ENCODE peak calls at places on chromosomes 7 and 10, in nine cellular contexts. F is neural progenitor cell, A is astrocyte, Q is mammary epithelial cell, S is HCT116, P is GM23338, R is PC-3, G is H1, E is endothelial cell of umbilical vein. J is an unnamed sample.
A peak's percentile ranks its signal among the peaks of the same experiment; 100 is the strongest.

GRCh38 chr10:12050528-12050927 is 7.9 kb upstream of the UPF2 start:
- DNase-seq in F (no peak), A (no peak), Q (no peak), S (no peak), P (no peak), R (no peak), G (no peak), E (no peak), J (no peak)

GRCh38 chr10:71746344-71747037 is 26.8 kb downstream of the VSIR start:
- DNase-seq in F (peak; percentile 45), A (no peak), Q (no peak), S (no peak), P (peak; percentile 53), R (no peak), G (no peak), E (peak; percentile 16), J (no peak)

GRCh38 chr10:101986277-101986971 is 69.5 kb downstream of the ARMH3 start:
- DNase-seq in F (no peak), A (no peak), Q (no peak), S (no peak), P (no peak), R (no peak), G (no peak), E (peak; percentile 47), J (no peak)

GRCh38 chr10:101720606-101721230 is 25.7 kb upstream of the FBXW4 start:
- DNase-seq in F (no peak), A (no peak), Q (no peak), S (no peak), P (no peak), R (no peak), G (no peak), E (no peak), J (no peak)

GRCh38 chr10:124701435-124701834 is 42.7 kb downstream of the FAM53B start:
- DNase-seq in F (no peak), A (peak; percentile 54), Q (no peak), S (no peak), P (no peak), R (no peak), G (no peak), E (peak; percentile 96), J (no peak)

GRCh38 chr10:30586828-30587227 is 42.7 kb downstream of the LYZL2 start:
- DNase-seq in F (no peak), A (no peak), Q (no peak), S (no peak), P (no peak), R (no peak), G (no peak), E (no peak), J (no peak)

GRCh38 chr7:28481131-28481926 is 69.0 kb downstream of the CREB5 start:
- DNase-seq in F (peak; percentile 59), A (peak; percentile 67), Q (no peak), S (no peak), P (peak; percentile 31), R (no peak), G (no peak), E (peak; percentile 29), J (peak; percentile 14)

GRCh38 chr10:36448760-36449681 is 676.4 kb upstream of the ANKRD30A start:
- DNase-seq in F (peak; percentile 33), A (no peak), Q (no peak), S (no peak), P (peak; percentile 83), R (no peak), G (no peak), E (peak; percentile 73), J (peak; percentile 88)

GRCh38 chr7:43516581-43517342 is 66.1 kb upstream of the STK17A start:
- DNase-seq in F (no peak), A (peak; percentile 62), Q (peak; percentile 89), S (no peak), P (no peak), R (peak; percentile 73), G (no peak), E (no peak), J (no peak)

GRCh38 chr10:43957267-43958070 is 308.8 kb upstream of the ZNF32 start:
- DNase-seq in F (no peak), A (no peak), Q (no peak), S (no peak), P (no peak), R (no peak), G (no peak), E (no peak), J (no peak)

GRCh38 chr10:72523062-72523461 is 102.8 kb downstream of the MICU1 start:
- DNase-seq in F (no peak), A (no peak), Q (no peak), S (no peak), P (no peak), R (no peak), G (no peak), E (no peak), J (no peak)

GRCh38 chr7:136293272-136293671 is 316.1 kb upstream of the MTPN start:
- DNase-seq in F (no peak), A (no peak), Q (no peak), S (no peak), P (no peak), R (no peak), G (no peak), E (no peak), J (no peak)

GRCh38 chr10:71812913-71813590 is 38.0 kb downstream of the PSAP start:
- DNase-seq in F (no peak), A (no peak), Q (no peak), S (no peak), P (no peak), R (no peak), G (no peak), E (no peak), J (no peak)

GRCh38 chr7:150631084-150631824 is 931 bp downstream of the GIMAP6 start:
- DNase-seq in F (no peak), A (no peak), Q (no peak), S (no peak), P (no peak), R (no peak), G (no peak), E (no peak), J (no peak)

GRCh38 chr10:87558333-87558732 is 53.6 kb downstream of the MINPP1 start:
- DNase-seq in F (no peak), A (no peak), Q (no peak), S (no peak), P (no peak), R (no peak), G (no peak), E (no peak), J (no peak)

GRCh38 chr7:94874036-94874745 is 33.2 kb upstream of the PPP1R9A start:
- DNase-seq in F (no peak), A (no peak), Q (no peak), S (no peak), P (no peak), R (no peak), G (no peak), E (no peak), J (peak; percentile 74)

GRCh38 chr10:35641430-35642015 is 573 bp downstream of the FZD8 start:
- DNase-seq in F (peak; percentile 76), A (peak; percentile 29), Q (no peak), S (no peak), P (peak; percentile 54), R (no peak), G (no peak), E (no peak), J (peak; percentile 48)

GRCh38 chr10:35626971-35627507 is 15.1 kb downstream of the FZD8 start:
- DNase-seq in F (no peak), A (peak; percentile 32), Q (no peak), S (no peak), P (no peak), R (peak; percentile 86), G (no peak), E (peak; percentile 34), J (no peak)

GRCh38 chr7:35035511-35035921 is 1.8 kb downstream of the DPY19L1 start:
- DNase-seq in F (peak; percentile 68), A (peak; percentile 47), Q (peak; percentile 47), S (peak; percentile 45), P (peak; percentile 60), R (peak; percentile 60), G (no peak), E (peak; percentile 51), J (peak; percentile 35)
- H3K4me3 ChIP-seq in F (peak overlapping the region; percentile 74), A (peak overlapping the region; percentile 77), Q (peak overlapping the region; percentile 1), S (peak overlapping the region; percentile 87), P (peak overlapping the region; percentile 94), R (peak overlapping the region; percentile 88), G (peak overlapping the region; percentile 90), E (peak overlapping the region; percentile 71), J (peak overlapping the region; percentile 78)

DNA sequence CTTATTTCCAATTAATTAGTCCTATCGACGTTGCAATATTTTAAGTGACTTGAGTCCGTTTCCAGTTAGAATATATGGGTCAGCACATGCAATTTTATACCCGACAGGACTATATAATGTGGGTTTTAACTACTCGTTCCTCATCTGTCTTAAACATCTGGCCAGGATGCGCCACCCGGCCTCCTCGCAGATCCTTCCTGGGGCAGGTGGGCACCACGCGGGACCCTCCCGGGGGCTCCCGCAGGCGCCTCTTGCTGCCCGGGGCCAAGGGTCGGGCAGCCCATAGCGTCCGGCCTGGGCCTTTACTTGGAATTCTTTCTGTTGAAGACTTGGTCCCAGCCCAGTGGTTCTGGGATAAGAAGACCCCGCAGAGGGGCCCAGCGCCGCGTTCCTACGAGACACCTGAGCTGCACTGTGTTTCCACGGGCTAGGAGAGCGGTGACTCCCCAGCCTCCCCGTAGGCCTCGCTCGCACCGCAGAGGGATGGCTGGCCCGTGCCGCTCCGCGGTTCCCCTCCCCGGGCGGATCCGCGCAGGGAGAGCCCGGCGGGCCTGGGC is 10.1 kb upstream of the MNX1 start:
- DNase-seq in F (peak; percentile 57), A (no peak), Q (no peak), S (no peak), P (peak; percentile 56), R (no peak), G (no peak), E (no peak), J (no peak)
- TF ChIP-seq EZH2 in F (peak; percentile 88), A (peak; percentile 98), Q (no peak), S (no peak), P (peak; percentile 91), R (peak; percentile 3), G (peak; percentile 99), E (peak; percentile 98), J (peak; percentile 93)

DNA sequence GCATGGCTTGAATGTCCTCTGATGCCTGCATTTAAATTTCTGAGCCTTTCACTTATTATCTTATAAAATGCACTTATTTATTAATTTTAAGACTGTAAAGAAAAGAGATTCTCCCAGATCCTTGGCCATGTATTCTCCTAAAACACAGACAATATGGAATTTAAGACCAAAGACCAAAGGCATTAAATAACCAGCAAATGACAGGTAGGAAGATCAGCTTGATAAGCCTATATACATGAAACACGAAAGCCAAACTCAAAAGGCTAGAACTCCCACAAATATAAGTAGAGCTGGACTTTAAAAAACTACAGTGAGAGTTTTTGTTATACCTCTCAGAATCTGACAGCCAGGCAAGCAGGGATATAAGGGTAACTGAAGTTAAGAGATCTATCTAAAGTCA is 5.1 kb downstream of the ANXA11 start:
- DNase-seq in F (no peak), A (no peak), Q (no peak), S (no peak), P (no peak), R (no peak), G (no peak), E (no peak), J (no peak)
- H3K4me3 ChIP-seq in F (no peak overlapping the region), A (no peak overlapping the region), Q (no peak overlapping the region), S (peak overlapping the region; percentile 12), P (no peak overlapping the region), R (no peak overlapping the region), G (no peak overlapping the region), E (no peak overlapping the region), J (no peak overlapping the region)

DNA sequence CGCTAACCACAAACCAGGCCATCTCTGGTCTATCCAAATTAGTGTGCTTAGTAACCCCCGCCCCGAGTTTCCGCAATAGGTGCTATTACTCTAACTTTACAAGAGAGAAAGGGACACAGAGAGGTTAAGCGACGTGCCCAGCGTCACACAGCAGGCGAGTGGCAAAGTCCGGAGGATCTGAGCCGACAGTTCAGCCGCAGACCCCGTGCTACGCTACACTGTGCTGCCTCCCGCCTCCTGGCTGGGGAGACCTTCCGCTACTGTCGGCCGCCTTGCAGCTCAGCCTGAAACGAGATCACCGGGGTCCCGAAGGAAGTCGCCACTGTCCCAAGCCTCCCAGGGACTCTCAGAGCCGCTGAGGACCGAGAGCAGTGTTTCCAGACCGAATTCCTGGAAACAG is 799 bp downstream of the INTS1 start:
- DNase-seq in F (peak; percentile 19), A (no peak), Q (no peak), S (no peak), P (no peak), R (no peak), G (no peak), E (no peak), J (no peak)
- TF ChIP-seq EZH2 in F (no peak), A (no peak), Q (no peak), S (no peak), P (no peak), R (no peak), G (no peak), E (no peak), J (no peak)